ENCODE peak calls at places on chromosomes 4 and X, in four cellular contexts. Y is fibroblast of pulmonary artery; Q is activated naive CD8-positive, alpha-beta T cell treated with anti-CD3 and anti-CD28 coated beads, Interleukin-2, amount 10 ng/mL, durations not matched to agents 7 days and 5 days; P is neural progenitor cell. T is an unnamed sample.

GRCh38 chrX:102745513-102746133 is 25.1 kb downstream of the GPRASP3 start:
- DNase-seq in Y (no peak), Q (peak; percentile 23), P (peak; percentile 76), T (no peak)

GRCh38 chr4:74374561-74375327 is 9.8 kb downstream of the EREG start:
- DNase-seq in Y (peak; percentile 88), Q (no peak), P (no peak), T (no peak)

GRCh38 chr4:38675167-38676121 is 11.4 kb downstream of the KLF3 start:
- DNase-seq in Y (peak; percentile 90), Q (peak; percentile 68), P (peak; percentile 90), T (peak; percentile 79)

GRCh38 chr4:20889901-20890300 is 189.6 kb downstream of the PACRGL start:
- DNase-seq in Y (no peak), Q (no peak), P (no peak), T (no peak)

GRCh38 chrX:100194073-100194775 is 215.8 kb downstream of the PCDH19 start:
- DNase-seq in Y (no peak), Q (no peak), P (no peak), T (peak; percentile 46)

GRCh38 chr4:133316874-133317273 is 167.8 kb downstream of the PCDH10 start:
- DNase-seq in Y (peak; percentile 10), Q (no peak), P (no peak), T (no peak)

GRCh38 chr4:165381821-165382373 is 3.1 kb downstream of the CPE start:
- DNase-seq in Y (no peak), Q (no peak), P (peak; percentile 80), T (no peak)

GRCh38 chr4:119785963-119786362 is 157.4 kb upstream of the PDE5A start:
- DNase-seq in Y (peak; percentile 43), Q (no peak), P (no peak), T (no peak)

GRCh38 chrX:10577863-10578262 is 42.5 kb downstream of the MID1 start:
- DNase-seq in Y (no peak), Q (no peak), P (no peak), T (no peak)

GRCh38 chr4:26050212-26050643 is 136.2 kb downstream of the SMIM20 start:
- DNase-seq in Y (no peak), Q (no peak), P (no peak), T (no peak)

GRCh38 chr4:160423879-160424451 is 1321.1 kb downstream of the RAPGEF2 start:
- DNase-seq in Y (peak; percentile 21), Q (no peak), P (no peak), T (no peak)

GRCh38 chr4:13047591-13047990 is 436.5 kb downstream of the RAB28 start:
- DNase-seq in Y (no peak), Q (no peak), P (no peak), T (no peak)

GRCh38 chr4:57190651-57191481 is 80.7 kb upstream of the IGFBP7 start:
- DNase-seq in Y (peak; percentile 47), Q (no peak), P (peak; percentile 64), T (peak; percentile 31)

GRCh38 chrX:154534526-154535322 is 11.9 kb downstream of the G6PD start:
- DNase-seq in Y (peak; percentile 85), Q (peak; percentile 88), P (peak; percentile 92), T (peak; percentile 59)

GRCh38 chrX:15873566-15873965 is 19.0 kb upstream of the AP1S2 start:
- DNase-seq in Y (no peak), Q (no peak), P (no peak), T (no peak)

GRCh38 chr4:122285285-122285684 is 93.5 kb upstream of the ADAD1 start:
- DNase-seq in Y (peak; percentile 8), Q (no peak), P (no peak), T (no peak)

GRCh38 chr4:80112236-80112635 is 39.2 kb upstream of the ANTXR2 start:
- DNase-seq in Y (peak; percentile 50), Q (no peak), P (no peak), T (no peak)

GRCh38 chr4:138186264-138186663 is 55.9 kb downstream of the SLC7A11 start:
- DNase-seq in Y (no peak), Q (no peak), P (no peak), T (no peak)

GRCh38 chrX:25166145-25166544 is 150.4 kb upstream of the ARX start:
- DNase-seq in Y (no peak), Q (no peak), P (no peak), T (no peak)

GRCh38 chr4:46856347-46856746 is 52.7 kb downstream of the COX7B2 start:
- DNase-seq in Y (no peak), Q (no peak), P (no peak), T (no peak)

GRCh38 chr4:154559141-154559841 is 3.5 kb upstream of the FGB start:
- DNase-seq in Y (peak; percentile 73), Q (no peak), P (peak; percentile 56), T (peak; percentile 35)

GRCh38 chr4:73664470-73664869 is 44.2 kb upstream of the RASSF6 start:
- DNase-seq in Y (no peak), Q (no peak), P (no peak), T (no peak)